ENCODE peak calls at places on chromosomes 6 and 20, in seven cellular contexts. One of them, this sample, is unnamed. For H3K4me1, the result is how much of the 10 kb centered on the place peaks cover.

GRCh38 chr6:50899306-50899840 is 80.7 kb downstream of the TFAP2B start:
- DNase-seq in tibial nerve: no peak
- DNase-seq in H1: no peak
- DNase-seq in ovary: no peak
- DNase-seq in upper lobe of left lung: no peak
- DNase-seq in A549: no peak
- DNase-seq in transverse colon: no peak
- DNase-seq in this sample: no peak

GRCh38 chr6:44527191-44527960 is 139.9 kb downstream of the CDC5L start:
- DNase-seq in A549: no peak
- DNase-seq in ovary: no peak
- DNase-seq in upper lobe of left lung: no peak
- DNase-seq in tibial nerve: no peak
- DNase-seq in transverse colon: no peak
- DNase-seq in H1: no peak
- DNase-seq in this sample: no peak

GRCh38 chr20:22771706-22772105 is 187.3 kb upstream of the FOXA2 start:
- DNase-seq in A549: no peak
- DNase-seq in upper lobe of left lung: no peak
- DNase-seq in ovary: no peak
- DNase-seq in transverse colon: no peak
- DNase-seq in H1: no peak
- DNase-seq in tibial nerve: no peak
- DNase-seq in this sample: no peak

GRCh38 chr6:26520840-26521484 is 17.2 kb upstream of the HMGN4 start:
- DNase-seq in H1: peak
- DNase-seq in upper lobe of left lung: peak
- DNase-seq in ovary: peak
- DNase-seq in transverse colon: peak
- DNase-seq in tibial nerve: peak
- DNase-seq in A549: peak
- DNase-seq in this sample: peak

GRCh38 chr20:20373046-20373706 is 5.3 kb downstream of the INSM1 start:
- DNase-seq in tibial nerve: no peak
- DNase-seq in ovary: no peak
- DNase-seq in H1: no peak
- DNase-seq in upper lobe of left lung: no peak
- DNase-seq in transverse colon: no peak
- DNase-seq in A549: no peak
- DNase-seq in this sample: no peak

GRCh38 chr20:7540923-7541322 is 399.3 kb downstream of the HAO1 start:
- DNase-seq in transverse colon: no peak
- DNase-seq in upper lobe of left lung: no peak
- DNase-seq in ovary: no peak
- DNase-seq in H1: no peak
- DNase-seq in A549: no peak
- DNase-seq in tibial nerve: no peak
- DNase-seq in this sample: no peak

GRCh38 chr20:692044-692443 is 16.4 kb upstream of the SCRT2 start:
- DNase-seq in H1: no peak
- DNase-seq in tibial nerve: no peak
- DNase-seq in upper lobe of left lung: no peak
- DNase-seq in transverse colon: no peak
- DNase-seq in A549: no peak
- DNase-seq in ovary: no peak
- DNase-seq in this sample: no peak

GRCh38 chr20:1305682-1306081 is 23.3 kb downstream of the SDCBP2 start:
- DNase-seq in upper lobe of left lung: no peak
- DNase-seq in A549: no peak
- DNase-seq in transverse colon: no peak
- DNase-seq in ovary: no peak
- DNase-seq in tibial nerve: no peak
- DNase-seq in H1: no peak
- DNase-seq in this sample: no peak

DNA sequence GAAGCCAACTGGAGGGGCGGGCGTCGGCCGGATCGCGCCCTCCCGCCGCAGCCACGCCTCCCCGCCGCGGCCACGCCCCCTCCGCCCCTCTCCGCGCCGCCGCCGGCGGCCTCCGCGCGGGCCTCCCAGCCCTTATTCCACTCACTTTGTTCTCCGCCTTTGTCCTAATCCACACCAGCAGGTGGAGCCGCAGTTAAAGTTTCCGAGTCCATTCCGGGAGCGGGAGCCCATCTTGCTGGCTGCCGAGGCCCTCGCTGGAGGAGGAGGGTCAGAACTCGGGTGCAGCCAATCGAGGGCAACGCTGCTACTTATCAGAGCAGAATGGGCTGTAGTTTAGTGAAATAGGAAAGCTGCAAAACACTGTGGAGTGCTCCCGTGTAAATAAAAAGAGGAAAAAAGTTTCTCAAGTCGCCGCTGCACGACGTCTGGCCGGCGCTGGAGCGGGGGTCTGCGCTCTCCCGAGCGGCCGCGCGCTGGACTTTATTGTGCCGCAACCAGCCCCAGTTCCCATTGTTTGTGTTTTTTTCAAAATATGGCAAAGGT is at the start of gene ASF1A:
- DNase-seq in upper lobe of left lung: peak
- DNase-seq in H1: peak
- DNase-seq in transverse colon: peak
- DNase-seq in A549: peak
- DNase-seq in tibial nerve: peak
- DNase-seq in ovary: peak
- DNase-seq in this sample: peak
- TF ChIP-seq POLR2A in upper lobe of left lung: peak
- TF ChIP-seq POLR2A in H1: peak
- TF ChIP-seq POLR2A in transverse colon: peak
- TF ChIP-seq POLR2A in A549: peak
- TF ChIP-seq POLR2A in tibial nerve: peak
- TF ChIP-seq POLR2A in ovary: peak
- TF ChIP-seq POLR2A in this sample: peak

DNA sequence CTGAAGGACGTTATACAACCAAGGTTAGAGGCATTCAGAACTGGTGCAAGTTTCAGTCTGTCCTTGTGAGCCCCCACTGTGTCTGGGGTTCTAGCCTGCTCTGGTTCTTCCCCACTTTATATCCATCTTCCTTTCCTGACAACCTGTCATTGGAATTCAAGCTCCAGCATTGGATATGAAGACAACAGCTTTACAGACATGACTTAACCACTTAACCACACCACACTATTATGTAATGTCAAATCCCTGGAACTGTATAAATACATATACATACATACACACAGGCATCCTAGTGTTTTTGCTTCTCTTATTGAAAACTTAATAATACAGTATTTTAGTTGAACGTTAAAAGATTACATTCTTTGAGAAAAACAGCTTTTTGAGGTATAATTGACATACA is 217.9 kb upstream of the SGK1 start:
- DNase-seq in upper lobe of left lung: no peak
- DNase-seq in ovary: no peak
- DNase-seq in H1: no peak
- DNase-seq in transverse colon: no peak
- DNase-seq in tibial nerve: no peak
- DNase-seq in A549: no peak
- DNase-seq in this sample: no peak
- TF ChIP-seq EP300 in upper lobe of left lung: no peak
- TF ChIP-seq EP300 in ovary: no peak
- TF ChIP-seq EP300 in H1: no peak
- TF ChIP-seq EP300 in transverse colon: no peak
- TF ChIP-seq EP300 in tibial nerve: no peak
- TF ChIP-seq EP300 in A549: no peak
- TF ChIP-seq EP300 in this sample: no peak

GRCh38 chr6:35486005-35486925 is 10.6 kb downstream of the TEAD3 start:
- DNase-seq in tibial nerve: no peak
- DNase-seq in upper lobe of left lung: peak
- DNase-seq in H1: peak
- DNase-seq in transverse colon: peak
- DNase-seq in A549: no peak
- DNase-seq in ovary: peak
- DNase-seq in this sample: peak
- H3K4me1 ChIP-seq in tibial nerve: under half
- H3K4me1 ChIP-seq in upper lobe of left lung: half or more
- H3K4me1 ChIP-seq in H1: half or more
- H3K4me1 ChIP-seq in transverse colon: half or more
- H3K4me1 ChIP-seq in A549: under half
- H3K4me1 ChIP-seq in ovary: under half
- H3K4me1 ChIP-seq in this sample: half or more

GRCh38 chr6:108526739-108527174 is 34.0 kb upstream of the FOXO3 start:
- DNase-seq in A549: peak
- DNase-seq in upper lobe of left lung: no peak
- DNase-seq in tibial nerve: no peak
- DNase-seq in ovary: no peak
- DNase-seq in transverse colon: no peak
- DNase-seq in H1: no peak
- DNase-seq in this sample: no peak
- TF ChIP-seq POLR2A in A549: no peak
- TF ChIP-seq POLR2A in upper lobe of left lung: no peak
- TF ChIP-seq POLR2A in tibial nerve: no peak
- TF ChIP-seq POLR2A in ovary: no peak
- TF ChIP-seq POLR2A in transverse colon: no peak
- TF ChIP-seq POLR2A in H1: no peak
- TF ChIP-seq POLR2A in this sample: no peak

GRCh38 chr6:75205776-75206334 is at the start of gene COL12A1:
- DNase-seq in H1: peak
- DNase-seq in tibial nerve: peak
- DNase-seq in ovary: peak
- DNase-seq in A549: peak
- DNase-seq in upper lobe of left lung: peak
- DNase-seq in transverse colon: peak
- DNase-seq in this sample: peak
- TF ChIP-seq EP300 in H1: no peak
- TF ChIP-seq EP300 in tibial nerve: no peak
- TF ChIP-seq EP300 in ovary: no peak
- TF ChIP-seq EP300 in A549: no peak
- TF ChIP-seq EP300 in upper lobe of left lung: no peak
- TF ChIP-seq EP300 in transverse colon: no peak
- TF ChIP-seq EP300 in this sample: no peak

GRCh38 chr20:17650816-17651760 is 31.0 kb downstream of the RRBP1 start:
- DNase-seq in tibial nerve: no peak
- DNase-seq in upper lobe of left lung: no peak
- DNase-seq in ovary: no peak
- DNase-seq in A549: no peak
- DNase-seq in transverse colon: no peak
- DNase-seq in H1: no peak
- DNase-seq in this sample: peak
- H3K4me1 ChIP-seq in tibial nerve: under half
- H3K4me1 ChIP-seq in upper lobe of left lung: half or more
- H3K4me1 ChIP-seq in ovary: under half
- H3K4me1 ChIP-seq in A549: under half
- H3K4me1 ChIP-seq in transverse colon: half or more
- H3K4me1 ChIP-seq in H1: under half
- H3K4me1 ChIP-seq in this sample: half or more